ENCODE peak calls at places on chromosomes 4 and X, in four cellular contexts. I is epithelial cell of esophagus, F is lower leg skin, T is mucosa of descending colon. K is an unnamed sample.

GRCh38 chr4:81493895-81494490 is 22.3 kb upstream of the RASGEF1B start:
- DNase-seq in F (no peak), T (no peak), I (no peak), K (no peak)

GRCh38 chr4:168569066-168569908 is 72.4 kb downstream of the PALLD start:
- DNase-seq in T (no peak), I (peak; percentile 80), F (no peak), K (no peak)

GRCh38 chrX:9318213-9318612 is 146.6 kb upstream of the TBL1X start:
- DNase-seq in I (no peak), T (no peak), F (no peak), K (no peak)

GRCh38 chrX:55161581-55161980 is 58.6 kb upstream of the PAGE5 start:
- DNase-seq in I (no peak), F (no peak), T (no peak), K (no peak)

GRCh38 chr4:31088600-31089230 is 368.5 kb downstream of the PCDH7 start:
- DNase-seq in F (no peak), I (peak; percentile 41), T (no peak), K (peak; percentile 83)

GRCh38 chr4:101355767-101356702 is 8.7 kb upstream of the PPP3CA start:
- DNase-seq in I (peak; percentile 87), T (no peak), F (no peak), K (peak; percentile 89)

GRCh38 chr4:73417973-73418372 is 13.9 kb downstream of the ALB start:
- DNase-seq in I (peak; percentile 34), T (no peak), F (no peak), K (peak; percentile 35)

GRCh38 chrX:1584237-1585011 is 7.0 kb upstream of the AKAP17A start:
- DNase-seq in I (no peak), T (no peak), F (no peak), K (no peak)

GRCh38 chr4:146927710-146928109 is 18.0 kb downstream of the TTC29 start:
- DNase-seq in F (no peak), I (no peak), T (no peak), K (no peak)

GRCh38 chr4:78057600-78058560 is 757 bp downstream of the FRAS1 start:
- DNase-seq in I (peak; percentile 66), T (peak; percentile 51), F (peak; percentile 30), K (peak; percentile 40)

GRCh38 chrX:68358679-68359078 is 74.6 kb downstream of the OPHN1 start:
- DNase-seq in I (no peak), F (no peak), T (no peak), K (peak; percentile 13)

GRCh38 chr4:40595981-40596380 is 33.7 kb downstream of the RBM47 start:
- DNase-seq in I (no peak), F (no peak), T (no peak), K (no peak)

GRCh38 chr4:139718358-139718757 is 52.7 kb downstream of the MGST2 start:
- DNase-seq in F (no peak), I (no peak), T (no peak), K (no peak)

GRCh38 chr4:175369087-175369486 is 443.0 kb downstream of the GPM6A start:
- DNase-seq in T (no peak), F (no peak), I (peak; percentile 5), K (peak; percentile 6)

GRCh38 chr4:155999743-156000142 is 46.1 kb upstream of the CTSO start:
- DNase-seq in F (no peak), I (no peak), T (no peak), K (no peak)
- TF ChIP-seq CTCF in F (no peak), I (peak; percentile 13), T (no peak), K (peak; percentile 12)

GRCh38 chr4:102580463-102580842 is 79.3 kb downstream of the NFKB1 start:
- DNase-seq in I (no peak), T (no peak), F (no peak), K (no peak)

GRCh38 chr4:102579794-102580462 is 78.8 kb downstream of the NFKB1 start:
- DNase-seq in F (no peak), I (no peak), T (no peak), K (no peak)

GRCh38 chr4:102578270-102578669 is 77.1 kb downstream of the NFKB1 start:
- DNase-seq in T (no peak), F (no peak), I (no peak), K (no peak)

GRCh38 chr4:102575369-102576129 is 74.4 kb downstream of the NFKB1 start:
- DNase-seq in F (no peak), T (no peak), I (no peak), K (no peak)

GRCh38 chr4:102578819-102579218 is 77.7 kb downstream of the NFKB1 start:
- DNase-seq in I (no peak), T (no peak), F (no peak), K (no peak)
- TF ChIP-seq CTCF in I (no peak), T (no peak), F (no peak), K (no peak)

GRCh38 chr4:48058620-48059530 is 42.3 kb downstream of the NIPAL1 start:
- DNase-seq in I (no peak), T (no peak), F (no peak), K (no peak)
- TF ChIP-seq CTCF in I (no peak), T (no peak), F (no peak), K (no peak)

GRCh38 chrX:137431693-137432488 is 134.0 kb upstream of the ZIC3 start:
- DNase-seq in F (no peak), I (no peak), T (no peak), K (no peak)

GRCh38 chrX:137428777-137429564 is 137.0 kb upstream of the ZIC3 start:
- DNase-seq in F (no peak), I (no peak), T (no peak), K (no peak)

GRCh38 chrX:137430301-137430700 is 135.6 kb upstream of the ZIC3 start:
- DNase-seq in I (no peak), F (no peak), T (no peak), K (no peak)

GRCh38 chrX:137430984-137431475 is 134.9 kb upstream of the ZIC3 start:
- DNase-seq in T (no peak), F (no peak), I (no peak), K (no peak)

DNA sequence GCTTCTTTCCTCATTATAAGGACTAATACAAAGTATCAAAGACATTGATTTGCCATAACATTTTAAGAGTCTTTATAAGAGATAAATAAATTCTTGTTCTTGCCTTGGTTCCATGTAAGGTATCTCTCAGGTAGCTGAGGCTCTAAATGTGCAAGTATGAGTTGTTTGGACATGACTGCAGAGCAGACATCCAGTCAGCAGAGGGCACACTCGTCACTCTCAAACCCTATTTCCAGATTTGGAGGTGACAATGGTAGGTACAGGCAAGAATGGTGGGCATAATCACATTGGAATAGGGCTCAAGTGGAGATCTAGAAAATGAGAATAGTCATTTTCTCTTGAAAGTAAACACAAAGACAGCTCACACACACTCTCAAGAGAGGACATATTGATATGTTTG is 133.3 kb upstream of the ZIC3 start:
- DNase-seq in F (no peak), T (no peak), I (peak; percentile 2), K (no peak)
- TF ChIP-seq CTCF in F (no peak), T (no peak), I (peak; percentile 27), K (no peak)

GRCh38 chr4:123746981-123747380 is 350.4 kb downstream of the SPRY1 start:
- DNase-seq in T (no peak), F (no peak), I (no peak), K (peak; percentile 53)
- TF ChIP-seq CTCF in T (no peak), F (no peak), I (no peak), K (peak; percentile 25)

GRCh38 chr4:181672751-181673150 is 570.5 kb upstream of the TENM3 start:
- DNase-seq in F (no peak), I (no peak), T (no peak), K (no peak)
- TF ChIP-seq CTCF in F (no peak), I (no peak), T (no peak), K (no peak)

DNA sequence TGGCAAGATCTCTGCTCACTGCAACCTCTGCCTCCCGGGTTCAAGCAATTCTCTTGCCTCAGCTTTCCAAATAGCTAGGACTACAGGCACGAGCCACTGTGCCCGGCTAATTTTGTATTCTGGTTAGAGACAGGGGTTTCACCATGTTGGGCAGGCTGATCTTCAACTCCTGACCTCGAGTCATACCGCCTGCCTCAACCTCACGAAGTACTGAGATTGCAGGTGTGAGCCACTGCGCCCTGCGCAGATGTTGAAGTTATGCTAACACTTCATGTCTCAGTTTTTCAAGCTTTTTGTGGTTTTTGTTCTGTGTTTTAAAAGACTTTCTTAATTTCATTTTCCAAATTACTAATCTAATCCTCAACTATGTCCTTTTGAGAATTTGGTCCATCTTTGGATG is 154.4 kb upstream of the TLL1 start:
- DNase-seq in F (no peak), I (no peak), T (no peak), K (no peak)
- TF ChIP-seq CTCF in F (no peak), I (no peak), T (no peak), K (no peak)

DNA sequence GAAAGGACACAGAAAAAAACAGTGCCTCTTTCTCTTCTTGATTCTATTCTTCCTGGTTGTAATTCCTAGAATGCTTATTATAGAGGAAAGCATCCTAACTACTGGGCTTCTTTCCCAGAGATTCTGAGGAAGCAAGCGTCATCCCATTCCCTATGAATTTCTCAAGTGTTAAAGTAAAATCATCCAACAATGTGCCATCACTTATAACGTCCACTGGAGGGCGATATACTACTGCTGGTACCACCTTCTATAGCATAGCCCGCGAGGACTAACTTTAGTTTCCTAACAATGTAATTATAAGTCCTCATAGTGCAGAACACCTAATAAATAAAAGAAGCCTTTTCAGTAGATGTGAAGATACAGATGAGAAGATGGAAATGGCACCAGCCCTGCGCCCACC is 4.4 kb downstream of the CENPVL3 start:
- DNase-seq in T (no peak), I (peak; percentile 51), F (no peak), K (peak; percentile 56)
- TF ChIP-seq CTCF in T (no peak), I (peak; percentile 58), F (no peak), K (peak; percentile 58)